ENCODE peak calls at places on chromosomes 12 and 14, in five cellular contexts. C, I, X, F and Q are unnamed samples.

GRCh38 chr12:96383991-96384390 is 16.2 kb downstream of the CDK17 start:
- DNase-seq in F (no peak), X (no peak), C (no peak), I (no peak), Q (no peak)

GRCh38 chr14:103721334-103722120 is 5.9 kb downstream of the ZFYVE21 start:
- DNase-seq in X (no peak), F (peak; percentile 95), I (no peak), C (no peak), Q (no peak)

GRCh38 chr12:131989021-131989420 is 39.3 kb downstream of the EP400 start:
- DNase-seq in X (no peak), C (no peak), I (no peak), F (no peak), Q (no peak)

GRCh38 chr12:48980953-48981756 is 3.0 kb downstream of the WNT1 start:
- DNase-seq in I (peak; percentile 67), F (no peak), C (no peak), X (no peak), Q (no peak)

GRCh38 chr14:61749867-61750266 is 12.4 kb upstream of the SNAPC1 start:
- DNase-seq in X (no peak), I (peak; percentile 61), F (peak; percentile 76), C (peak; percentile 13), Q (no peak)

GRCh38 chr14:104113631-104114420 is 24.6 kb upstream of the KIF26A start:
- DNase-seq in X (no peak), C (no peak), I (no peak), F (no peak), Q (no peak)

GRCh38 chr14:104075530-104076151 is 9.9 kb upstream of the ASPG start:
- DNase-seq in C (peak; percentile 22), X (no peak), I (peak; percentile 55), F (peak; percentile 63), Q (no peak)

GRCh38 chr14:76876076-76876475 is 49.9 kb downstream of the LRRC74A start:
- DNase-seq in C (peak; percentile 79), X (peak; percentile 37), I (peak; percentile 90), F (peak; percentile 87), Q (peak; percentile 54)

GRCh38 chr14:64703393-64704144 is 655 bp upstream of the PLEKHG3 start:
- DNase-seq in C (no peak), F (peak; percentile 32), X (no peak), I (peak; percentile 70), Q (no peak)

GRCh38 chr12:52637299-52637698 is 14.7 kb downstream of the KRT2 start:
- DNase-seq in I (no peak), F (no peak), X (no peak), C (no peak), Q (no peak)

GRCh38 chr12:52082026-52082667 is 2.6 kb downstream of the SMIM41 start:
- DNase-seq in C (peak; percentile 87), X (no peak), I (peak; percentile 43), F (no peak), Q (no peak)

GRCh38 chr14:53780156-53780555 is 176.5 kb downstream of the BMP4 start:
- DNase-seq in C (no peak), F (no peak), I (no peak), X (no peak), Q (no peak)

GRCh38 chr12:1594295-1595025 is at the start of gene FBXL14:
- DNase-seq in C (peak; percentile 87), X (peak; percentile 89), I (peak; percentile 96), F (peak; percentile 71), Q (peak; percentile 90)

GRCh38 chr12:12681061-12681765 is 14.8 kb downstream of the GPR19 start:
- DNase-seq in X (no peak), C (no peak), F (no peak), I (no peak), Q (no peak)

GRCh38 chr12:1662761-1663439 is 28.0 kb upstream of the ADIPOR2 start:
- DNase-seq in I (peak; percentile 96), F (no peak), X (peak; percentile 27), C (peak; percentile 31), Q (no peak)

GRCh38 chr12:88725592-88726143 is 145.4 kb upstream of the KITLG start:
- DNase-seq in I (no peak), C (no peak), X (no peak), F (no peak), Q (no peak)

GRCh38 chr12:54701940-54702592 is 53.9 kb upstream of the DCD start:
- DNase-seq in F (peak; percentile 61), I (peak; percentile 75), C (peak; percentile 58), X (peak; percentile 67), Q (no peak)

GRCh38 chr12:68932123-68932700 is 759 bp downstream of the CPM start:
- DNase-seq in C (no peak), I (no peak), X (no peak), F (peak; percentile 8), Q (no peak)

GRCh38 chr12:110545812-110546211 is 37.3 kb downstream of the PPTC7 start:
- DNase-seq in F (no peak), X (no peak), I (no peak), C (no peak), Q (no peak)

GRCh38 chr12:12350868-12351463 is 924 bp upstream of the MANSC1 start:
- DNase-seq in F (peak; percentile 79), I (no peak), C (no peak), X (no peak), Q (no peak)

DNA sequence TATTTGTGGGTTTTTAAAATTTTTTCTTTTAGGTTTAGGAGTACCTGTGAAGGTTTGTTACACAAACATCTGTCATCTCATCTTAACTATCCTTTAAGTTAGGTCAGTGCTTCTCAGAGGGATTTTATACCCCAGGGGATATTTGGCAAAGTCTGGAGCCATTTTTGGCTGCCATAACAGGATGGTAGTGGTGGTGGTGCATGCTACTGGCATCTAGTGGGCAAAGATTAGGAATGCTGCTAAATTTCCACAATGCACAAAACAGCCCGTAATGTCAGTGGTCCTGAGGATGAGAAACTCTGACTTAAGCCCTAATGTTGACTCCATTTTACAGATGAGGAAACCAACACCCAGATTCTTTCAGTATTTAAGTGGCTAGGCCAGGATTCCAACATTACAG is 85.2 kb upstream of the MYF6 start:
- DNase-seq in F (peak; percentile 42), C (peak; percentile 30), I (peak; percentile 24), X (no peak), Q (no peak)
- TF ChIP-seq CTCF in F (peak; percentile 66), C (peak; percentile 35), I (peak; percentile 58), X (peak; percentile 28), Q (no peak)

GRCh38 chr14:70808023-70808401 is 1.3 kb downstream of the MAP3K9 start:
- DNase-seq in I (peak; percentile 85), F (peak; percentile 66), C (no peak), X (peak; percentile 58), Q (peak; percentile 71)

GRCh38 chr14:70811065-70811464 is 1.8 kb upstream of the MAP3K9 start:
- DNase-seq in X (no peak), C (no peak), F (peak; percentile 58), I (no peak), Q (no peak)

GRCh38 chr14:70810621-70811020 is 1.3 kb upstream of the MAP3K9 start:
- DNase-seq in C (no peak), F (no peak), X (no peak), I (no peak), Q (no peak)

GRCh38 chr14:70809238-70810214 is at the start of gene MAP3K9:
- DNase-seq in X (peak; percentile 87), C (peak; percentile 23), F (peak; percentile 98), I (peak; percentile 98), Q (peak; percentile 94)

GRCh38 chr14:70808402-70809237 is 693 bp downstream of the MAP3K9 start:
- DNase-seq in C (no peak), F (no peak), X (peak; percentile 9), I (peak; percentile 71), Q (peak; percentile 64)
- TF ChIP-seq EZH2 in C (peak; percentile 72), F (no peak), X (no peak), I (no peak), Q (peak; percentile 58)

GRCh38 chr14:67734675-67735074 is 33.0 kb downstream of the RDH12 start:
- DNase-seq in X (no peak), I (peak; percentile 63), F (no peak), C (no peak), Q (no peak)
- TF ChIP-seq CTCF in X (no peak), I (peak; percentile 58), F (peak; percentile 21), C (peak; percentile 7), Q (no peak)

GRCh38 chr12:8018666-8019581 is 13.6 kb upstream of the FOXJ2 start:
- DNase-seq in X (peak; percentile 36), F (no peak), I (peak; percentile 96), C (no peak), Q (peak; percentile 61)
- TF ChIP-seq EZH2 in X (peak; percentile 69), F (no peak), I (no peak), C (peak; percentile 88), Q (peak; percentile 99)

GRCh38 chr12:47408171-47408871 is 297.5 kb downstream of the RPAP3 start:
- DNase-seq in I (peak; percentile 71), F (peak; percentile 83), X (peak; percentile 73), C (no peak), Q (peak; percentile 22)
- TF ChIP-seq CTCF in I (peak; percentile 82), F (peak; percentile 85), X (peak; percentile 82), C (peak; percentile 17), Q (peak; percentile 60)

DNA sequence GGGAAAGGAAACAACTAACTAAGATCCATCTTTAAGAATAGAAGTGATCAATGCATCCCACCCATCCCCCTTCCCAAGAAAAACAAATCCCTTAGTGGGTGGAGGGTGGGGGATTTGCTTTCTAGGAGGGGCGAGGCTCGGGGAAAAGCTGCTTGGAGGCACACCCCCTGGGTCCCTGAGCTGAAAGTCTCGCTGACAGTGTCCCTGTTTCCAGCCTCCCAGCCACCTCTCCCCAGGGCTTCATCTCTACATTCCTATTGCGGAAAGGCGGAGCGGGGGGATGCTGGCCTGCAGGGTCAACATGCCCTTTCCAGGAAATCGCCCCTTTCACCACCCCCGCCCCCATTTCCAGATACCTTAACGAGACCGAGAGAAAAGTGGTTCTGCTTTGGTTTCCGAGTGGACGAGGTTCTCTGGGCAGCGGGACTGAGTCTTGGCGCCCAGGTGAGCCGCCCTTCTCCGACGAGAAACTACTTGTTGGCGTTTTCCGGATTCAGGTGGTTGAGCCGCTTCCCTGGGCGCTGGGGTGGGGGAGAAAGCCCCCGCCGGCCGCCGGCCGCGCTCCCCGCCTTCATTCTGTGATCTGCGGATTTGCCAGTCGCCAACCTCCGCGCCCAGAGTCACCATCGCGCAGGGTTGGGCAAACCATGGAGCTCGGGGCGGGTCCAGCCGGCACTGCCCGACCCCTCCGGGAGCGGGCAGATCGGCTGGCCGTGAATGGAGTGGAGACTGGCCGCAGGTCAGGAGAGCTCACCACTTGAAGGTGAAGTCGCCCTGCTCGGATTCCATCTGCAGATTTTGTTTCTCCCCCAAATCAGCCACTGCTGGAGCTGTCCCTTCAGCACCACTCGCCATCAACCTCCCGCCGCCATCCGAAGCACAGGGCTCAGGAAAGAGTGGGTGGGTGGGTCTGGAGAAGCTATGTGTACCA is 523 bp downstream of the KCNC2 start:
- DNase-seq in C (peak; percentile 36), X (no peak), F (no peak), I (peak; percentile 85), Q (peak; percentile 34)
- TF ChIP-seq EZH2 in C (peak; percentile 50), X (no peak), F (no peak), I (peak; percentile 43), Q (no peak)

GRCh38 chr14:33477752-33478151 is 473.1 kb downstream of the EGLN3 start:
- DNase-seq in C (no peak), X (no peak), F (no peak), I (peak; percentile 27), Q (no peak)

GRCh38 chr14:33469898-33470297 is 481.0 kb downstream of the EGLN3 start:
- DNase-seq in I (no peak), F (no peak), C (no peak), X (no peak), Q (no peak)

GRCh38 chr14:33480589-33481184 is 470.2 kb downstream of the EGLN3 start:
- DNase-seq in X (no peak), F (no peak), I (no peak), C (no peak), Q (no peak)

GRCh38 chr14:33475623-33476022 is 475.3 kb downstream of the EGLN3 start:
- DNase-seq in C (peak; percentile 6), X (no peak), F (peak; percentile 77), I (peak; percentile 96), Q (peak; percentile 35)
- TF ChIP-seq CTCF in C (peak; percentile 24), X (peak; percentile 26), F (peak; percentile 61), I (peak; percentile 56), Q (peak; percentile 60)